ENCODE peak calls at places on chromosomes 11 and 22, in six cellular contexts. M is choroid plexus epithelial cell; E is Right ventricle myocardium superior; D is NCI-H226; V is neural crest cell; A is effector CD4-positive, alpha-beta T cell. J is an unnamed sample.

GRCh38 chr11:12629601-12630313 is 44.5 kb upstream of the TEAD1 start:
- DNase-seq in D (peak), V (no peak), M (peak), E (no peak), A (no peak), J (no peak)

GRCh38 chr22:47914481-47915097 is 1152.1 kb downstream of the TBC1D22A start:
- DNase-seq in V (no peak), E (no peak), M (no peak), D (no peak), A (no peak), J (no peak)

GRCh38 chr11:118374729-118375128 is 15.3 kb downstream of the UBE4A start:
- DNase-seq in A (no peak), E (no peak), D (no peak), M (peak), V (no peak), J (no peak)

GRCh38 chr22:31099386-31099785 is 8.0 kb downstream of the SELENOM start:
- DNase-seq in E (no peak), A (no peak), D (no peak), V (no peak), M (peak), J (no peak)

GRCh38 chr11:87039371-87039770 is 1.6 kb downstream of the TMEM135 start:
- DNase-seq in D (no peak), V (no peak), E (peak), A (no peak), M (peak), J (no peak)

GRCh38 chr22:30393322-30393680 is 3.5 kb upstream of the SEC14L2 start:
- DNase-seq in E (no peak), V (no peak), M (no peak), A (no peak), D (no peak), J (no peak)

GRCh38 chr22:43827926-43828710 is 16.0 kb upstream of the EFCAB6 start:
- DNase-seq in M (no peak), A (no peak), D (no peak), V (no peak), E (no peak), J (no peak)

GRCh38 chr11:118786657-118787056 is 4.3 kb downstream of the DDX6 start:
- DNase-seq in V (no peak), M (no peak), A (no peak), E (no peak), D (no peak), J (no peak)

GRCh38 chr11:129930743-129931142 is 35.4 kb upstream of the NFRKB start:
- DNase-seq in D (no peak), A (no peak), M (no peak), E (no peak), V (no peak), J (no peak)

GRCh38 chr11:45857834-45858492 is 10.7 kb downstream of the CRY2 start:
- DNase-seq in V (no peak), D (peak), M (peak), A (no peak), E (peak), J (no peak)

GRCh38 chr11:2570841-2571597 is 126.2 kb downstream of the KCNQ1 start:
- DNase-seq in D (no peak), E (peak), M (no peak), A (no peak), V (no peak), J (no peak)

GRCh38 chr22:36901411-36902142 is 11.9 kb upstream of the CSF2RB start:
- DNase-seq in E (no peak), D (no peak), M (no peak), V (no peak), A (no peak), J (no peak)

GRCh38 chr11:105903113-105903512 is 118.9 kb downstream of the MSANTD4 start:
- DNase-seq in E (no peak), D (no peak), M (peak), A (no peak), V (no peak), J (no peak)

GRCh38 chr11:108788565-108789199 is 123.8 kb downstream of the DDX10 start:
- DNase-seq in V (no peak), A (no peak), D (peak), E (no peak), M (peak), J (peak)

GRCh38 chr11:2791139-2791520 is 91.3 kb upstream of the KCNQ1OT1 start:
- DNase-seq in D (no peak), A (peak), V (no peak), E (peak), M (no peak), J (no peak)

GRCh38 chr11:18314794-18315523 is 7.0 kb downstream of the HPS5 start:
- DNase-seq in A (no peak), M (no peak), E (no peak), V (no peak), D (peak), J (no peak)

GRCh38 chr22:41587347-41587723 is 2.3 kb downstream of the PMM1 start:
- DNase-seq in A (no peak), V (no peak), E (no peak), D (no peak), M (no peak), J (no peak)

GRCh38 chr22:49021097-49021925 is 806.4 kb downstream of the BRD1 start:
- DNase-seq in M (no peak), A (no peak), E (no peak), V (no peak), D (no peak), J (no peak)

GRCh38 chr22:44942056-44942455 is 67.7 kb downstream of the PHF21B start:
- DNase-seq in M (no peak), V (no peak), D (no peak), A (no peak), E (no peak), J (no peak)

GRCh38 chr22:29553391-29554224 is at the start of gene THOC5:
- DNase-seq in V (peak), A (peak), D (peak), E (peak), M (peak), J (peak)

GRCh38 chr22:17781319-17782031 is 7.2 kb upstream of the BID start:
- DNase-seq in D (peak), A (peak), V (no peak), E (no peak), M (peak), J (peak)

GRCh38 chr22:42701694-42702093 is 19.0 kb downstream of the A4GALT start:
- DNase-seq in V (no peak), E (no peak), D (no peak), M (no peak), A (no peak), J (no peak)

J was measured in Kasumi-1.